ENCODE peak calls at places on chromosomes 6 and 20, in five cellular contexts. X, W, B, T and H are unnamed samples.

GRCh38 chr20:63117661-63118302 is 98.1 kb downstream of the YTHDF1 start:
- DNase-seq in X (no peak), W (no peak), B (no peak), T (no peak), H (no peak)

GRCh38 chr6:12761376-12762115 is 45.0 kb downstream of the PHACTR1 start:
- DNase-seq in X (peak; percentile 53), W (peak; percentile 95), B (peak; percentile 11), T (no peak), H (no peak)

GRCh38 chr20:38645980-38646858 is 44.6 kb downstream of the ARHGAP40 start:
- DNase-seq in X (peak; percentile 66), W (peak; percentile 43), B (peak; percentile 70), T (peak; percentile 86), H (peak; percentile 33)

GRCh38 chr6:147022041-147022440 is 182.2 kb upstream of the STXBP5 start:
- DNase-seq in X (peak; percentile 46), W (peak; percentile 6), B (peak; percentile 40), T (no peak), H (no peak)

GRCh38 chr20:45336530-45337366 is 11.5 kb downstream of the SDC4 start:
- DNase-seq in X (peak; percentile 92), W (peak; percentile 98), B (peak; percentile 73), T (peak; percentile 74), H (no peak)

GRCh38 chr20:54231006-54231405 is 23.1 kb downstream of the PFDN4 start:
- DNase-seq in X (peak; percentile 31), W (no peak), B (no peak), T (no peak), H (no peak)

GRCh38 chr6:125477849-125478248 is 176.1 kb upstream of the HDDC2 start:
- DNase-seq in X (peak; percentile 24), W (no peak), B (no peak), T (no peak), H (no peak)

GRCh38 chr6:53302678-53303360 is 45.9 kb downstream of the ELOVL5 start:
- DNase-seq in X (peak; percentile 92), W (peak; percentile 70), B (peak; percentile 71), T (no peak), H (no peak)

GRCh38 chr6:10662207-10662606 is 32.2 kb downstream of the C6orf52 start:
- DNase-seq in X (no peak), W (no peak), B (no peak), T (no peak), H (no peak)

GRCh38 chr6:131949909-131950766 is 1.0 kb downstream of the CCN2 start:
- DNase-seq in X (peak; percentile 95), W (peak; percentile 96), B (peak; percentile 97), T (peak; percentile 83), H (no peak)

GRCh38 chr6:44003345-44004061 is 123.7 kb downstream of the MRPL14 start:
- DNase-seq in X (no peak), W (no peak), B (no peak), T (peak; percentile 47), H (no peak)

GRCh38 chr20:57658447-57659130 is 38.4 kb upstream of the ZBP1 start:
- DNase-seq in X (no peak), W (no peak), B (no peak), T (peak; percentile 24), H (peak; percentile 13)

GRCh38 chr6:124002377-124003081 is 198.9 kb downstream of the NKAIN2 start:
- DNase-seq in X (no peak), W (no peak), B (peak; percentile 44), T (no peak), H (no peak)

GRCh38 chr6:11328613-11329247 is 96.3 kb upstream of the NEDD9 start:
- DNase-seq in X (peak; percentile 78), W (peak; percentile 80), B (peak; percentile 46), T (no peak), H (no peak)

DNA sequence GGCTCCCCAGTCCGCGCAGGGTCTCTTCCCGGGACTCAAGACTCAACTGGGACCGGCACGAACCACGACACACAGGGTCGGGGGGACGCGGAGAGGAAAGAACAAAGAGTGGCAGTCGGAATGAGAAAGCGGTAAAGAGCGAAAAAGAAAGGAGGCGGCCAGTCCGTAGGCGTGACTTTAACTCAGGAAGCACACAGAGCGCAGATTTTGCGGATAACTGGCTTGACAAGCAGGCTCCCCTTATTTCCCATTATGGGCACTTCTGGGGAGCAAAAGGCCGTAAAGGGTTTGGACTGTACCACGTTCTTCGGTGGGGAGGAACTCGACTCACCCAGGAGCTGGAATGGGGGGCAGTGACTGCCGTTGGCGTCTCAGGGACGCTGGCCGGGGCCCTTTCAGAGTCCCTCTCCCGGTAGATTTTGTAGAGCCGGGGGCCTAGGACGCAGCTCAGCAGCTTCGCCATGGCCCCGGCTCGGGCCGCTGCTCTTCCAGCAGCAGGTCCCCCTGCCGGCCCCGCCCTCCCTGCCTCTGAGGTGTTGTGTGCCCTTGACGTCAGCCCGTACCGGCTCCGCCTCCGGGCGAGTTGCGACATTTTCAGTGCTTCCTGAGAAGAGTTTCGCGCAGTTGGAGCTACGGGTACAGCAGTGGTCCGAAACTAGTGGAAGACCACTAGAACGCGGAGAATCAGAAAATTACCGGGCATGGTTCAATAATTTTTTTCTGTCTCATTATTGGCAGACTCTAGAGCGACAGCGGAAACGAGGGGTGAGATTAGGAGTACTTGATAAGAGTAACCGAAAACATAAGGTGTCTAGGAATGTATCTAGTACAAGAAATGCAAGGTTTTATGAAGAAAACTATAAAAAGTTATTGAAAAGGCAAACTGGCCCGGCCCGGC is at the start of gene ABHD16A:
- DNase-seq in X (peak; percentile 99), W (peak; percentile 98), B (peak; percentile 99), T (peak; percentile 99), H (peak; percentile 96)
- TF ChIP-seq CTCF in X (no peak), W (peak; percentile 52), B (no peak), T (peak; percentile 35), H (no peak)

DNA sequence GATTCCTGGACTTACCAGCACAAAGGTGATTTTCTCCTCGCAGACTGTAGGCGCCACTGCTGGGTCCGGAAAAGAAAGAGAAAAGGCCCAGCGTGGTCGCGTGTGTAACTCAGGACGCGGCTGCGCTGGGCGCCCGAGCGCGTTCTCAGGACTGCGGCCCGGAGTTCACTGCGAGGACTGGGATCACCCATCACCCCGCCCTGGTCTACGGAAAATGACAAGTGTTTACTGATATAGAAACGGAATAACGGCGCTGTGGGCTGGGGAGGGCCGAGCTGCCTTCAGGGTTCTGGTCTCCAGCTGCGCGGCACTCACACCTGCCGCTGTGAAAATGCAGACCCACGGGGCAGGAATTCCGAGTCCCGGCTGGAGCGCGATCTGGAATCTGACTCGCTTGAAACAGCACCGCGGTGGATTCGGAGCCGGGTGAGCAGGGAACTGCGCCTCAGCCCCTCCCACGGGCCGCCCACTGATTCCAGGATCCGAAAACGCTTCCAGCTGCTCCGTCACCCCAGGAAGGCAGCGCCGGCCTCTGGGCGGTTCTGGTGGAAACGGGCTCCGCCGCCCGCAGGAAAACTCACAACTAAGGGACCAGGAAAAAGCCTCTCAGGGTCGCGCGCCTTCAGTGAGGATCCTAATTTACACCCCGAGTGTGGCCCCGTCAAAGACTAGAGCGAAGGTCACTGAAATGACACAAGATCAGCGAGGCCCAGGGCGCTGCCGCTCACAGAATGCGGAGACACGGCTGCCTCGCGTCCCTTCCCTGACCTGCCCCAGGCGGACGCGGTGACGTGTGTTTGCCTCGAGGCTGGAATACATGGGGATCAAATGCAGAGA is 34.5 kb downstream of the HLA-A start:
- DNase-seq in X (peak; percentile 74), W (peak; percentile 71), B (peak; percentile 71), T (peak; percentile 87), H (peak; percentile 73)
- TF ChIP-seq CTCF in X (peak; percentile 48), W (peak; percentile 38), B (peak; percentile 63), T (peak; percentile 60), H (no peak)

DNA sequence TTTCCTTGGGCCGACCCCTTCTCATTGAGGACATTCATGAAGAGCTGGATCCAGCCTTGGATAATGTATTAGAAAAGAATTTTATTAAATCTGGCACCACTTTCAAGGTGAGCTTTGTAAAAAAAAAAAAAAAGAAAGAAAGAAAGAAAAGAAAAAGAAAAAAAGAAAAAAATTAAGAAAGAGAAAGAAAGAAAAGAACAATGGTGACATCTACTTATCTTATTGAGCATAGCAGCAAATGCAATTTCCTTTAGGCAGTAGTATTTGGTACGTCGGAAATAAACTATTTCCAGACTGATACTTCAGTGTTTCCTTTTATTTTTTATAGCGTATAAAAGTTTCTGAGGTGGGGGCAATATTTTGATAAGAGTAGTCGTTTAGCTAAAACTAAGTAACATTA is 119.0 kb upstream of the GLP1R start:
- DNase-seq in X (no peak), W (no peak), B (no peak), T (no peak), H (no peak)
- TF ChIP-seq CTCF in X (no peak), W (no peak), B (no peak), T (no peak), H (no peak)

GRCh38 chr6:36595168-36595818 is 1.1 kb downstream of the SRSF3 start:
- DNase-seq in X (peak; percentile 74), W (no peak), B (peak; percentile 71), T (no peak), H (no peak)

GRCh38 chr6:36596359-36596758 is 2.2 kb downstream of the SRSF3 start:
- DNase-seq in X (no peak), W (no peak), B (no peak), T (no peak), H (no peak)

GRCh38 chr6:36592221-36592655 is 1.9 kb upstream of the SRSF3 start:
- DNase-seq in X (no peak), W (no peak), B (no peak), T (no peak), H (no peak)

GRCh38 chr6:36594816-36595167 is 630 bp downstream of the SRSF3 start:
- DNase-seq in X (peak; percentile 35), W (no peak), B (no peak), T (no peak), H (no peak)

GRCh38 chr6:36594029-36594815 is at the start of gene SRSF3:
- DNase-seq in X (peak; percentile 99), W (peak; percentile 98), B (peak; percentile 99), T (peak; percentile 97), H (peak; percentile 86)
- TF ChIP-seq CTCF in X (peak; percentile 52), W (peak; percentile 76), B (peak; percentile 49), T (peak; percentile 66), H (no peak)